ENCODE peak calls at places on chromosome 12, in eight cellular contexts. Z, G, B, A, Q, H, X and U are unnamed samples. For H3K4me1, the result is how much of the 10 kb centered on the place peaks cover.

GRCh38 chr12:70927356-70927755 is 6.8 kb upstream of the PTPRR start:
- DNase-seq in Z (no peak), G (no peak), B (no peak), A (no peak), Q (no peak), H (no peak), X (no peak), U (no peak)

GRCh38 chr12:46660719-46661118 is 165.1 kb downstream of the SLC38A4 start:
- DNase-seq in Z (no peak), G (no peak), B (no peak), A (no peak), Q (no peak), H (no peak), X (no peak), U (no peak)

GRCh38 chr12:99131761-99132199 is 486.7 kb downstream of the APAF1 start:
- DNase-seq in Z (no peak), G (peak), B (peak), A (no peak), Q (no peak), H (no peak), X (peak), U (peak)

GRCh38 chr12:28130625-28131598 is 59.3 kb upstream of the CCDC91 start:
- DNase-seq in Z (no peak), G (peak), B (peak), A (no peak), Q (no peak), H (no peak), X (no peak), U (peak)

GRCh38 chr12:95608252-95609033 is 57.2 kb upstream of the USP44 start:
- DNase-seq in Z (no peak), G (peak), B (peak), A (no peak), Q (no peak), H (peak), X (peak), U (peak)

GRCh38 chr12:94282675-94283074 is 134.3 kb downstream of the PLXNC1 start:
- DNase-seq in Z (no peak), G (no peak), B (no peak), A (peak), Q (no peak), H (no peak), X (no peak), U (no peak)

GRCh38 chr12:39990122-39991101 is 115.5 kb downstream of the SLC2A13 start:
- DNase-seq in Z (peak), G (peak), B (peak), A (peak), Q (peak), H (peak), X (peak), U (peak)

GRCh38 chr12:84994436-84994835 is 41.6 kb downstream of the TSPAN19 start:
- DNase-seq in Z (no peak), G (no peak), B (no peak), A (no peak), Q (no peak), H (no peak), X (no peak), U (no peak)

GRCh38 chr12:53770281-53770680 is 18.5 kb upstream of the CISTR start:
- DNase-seq in Z (peak), G (no peak), B (no peak), A (no peak), Q (no peak), H (no peak), X (no peak), U (no peak)

GRCh38 chr12:50296554-50296953 is 13.2 kb upstream of the LIMA1 start:
- DNase-seq in Z (no peak), G (no peak), B (no peak), A (no peak), Q (no peak), H (no peak), X (no peak), U (no peak)

GRCh38 chr12:49094104-49094948 is at the start of gene DHH:
- DNase-seq in Z (no peak), G (peak), B (peak), A (no peak), Q (no peak), H (no peak), X (peak), U (no peak)

GRCh38 chr12:115468087-115468510 is 784.1 kb upstream of the TBX3 start:
- DNase-seq in Z (no peak), G (no peak), B (peak), A (peak), Q (no peak), H (no peak), X (no peak), U (no peak)

GRCh38 chr12:88391556-88391955 is 188.7 kb downstream of the KITLG start:
- DNase-seq in Z (peak), G (no peak), B (peak), A (no peak), Q (no peak), H (no peak), X (no peak), U (no peak)

GRCh38 chr12:116015525-116015924 is 262.0 kb downstream of the MED13L start:
- DNase-seq in Z (no peak), G (no peak), B (peak), A (no peak), Q (peak), H (no peak), X (no peak), U (peak)

GRCh38 chr12:69934011-69934410 is 109.0 kb downstream of the MYRFL start:
- DNase-seq in Z (no peak), G (no peak), B (no peak), A (no peak), Q (no peak), H (no peak), X (no peak), U (no peak)

GRCh38 chr12:58877243-58877743 is 43.0 kb downstream of the LRIG3 start:
- DNase-seq in Z (no peak), G (no peak), B (peak), A (no peak), Q (no peak), H (peak), X (no peak), U (peak)

GRCh38 chr12:41121374-41121773 is 66.7 kb upstream of the PDZRN4 start:
- DNase-seq in Z (no peak), G (no peak), B (no peak), A (no peak), Q (no peak), H (no peak), X (no peak), U (no peak)

GRCh38 chr12:63124778-63125177 is 26.2 kb downstream of the AVPR1A start:
- DNase-seq in Z (no peak), G (no peak), B (no peak), A (no peak), Q (no peak), H (no peak), X (no peak), U (no peak)

GRCh38 chr12:20438307-20438779 is 70.0 kb downstream of the PDE3A start:
- DNase-seq in Z (no peak), G (no peak), B (no peak), A (no peak), Q (no peak), H (no peak), X (no peak), U (no peak)
- H3K27ac ChIP-seq in Z (no peak), G (peak), B (peak), A (no peak), Q (no peak), H (peak), X (peak), U (no peak)

GRCh38 chr12:92468358-92469020 is 234.3 kb upstream of the PLEKHG7 start:
- DNase-seq in Z (no peak), G (no peak), B (no peak), A (no peak), Q (peak), H (no peak), X (no peak), U (no peak)

GRCh38 chr12:92467886-92468285 is 234.9 kb upstream of the PLEKHG7 start:
- DNase-seq in Z (no peak), G (no peak), B (peak), A (no peak), Q (peak), H (no peak), X (no peak), U (no peak)

GRCh38 chr12:92465786-92466185 is 237.0 kb upstream of the PLEKHG7 start:
- DNase-seq in Z (no peak), G (no peak), B (no peak), A (no peak), Q (peak), H (no peak), X (no peak), U (no peak)

GRCh38 chr12:92464911-92465310 is 237.9 kb upstream of the PLEKHG7 start:
- DNase-seq in Z (no peak), G (no peak), B (no peak), A (no peak), Q (peak), H (no peak), X (no peak), U (no peak)

DNA sequence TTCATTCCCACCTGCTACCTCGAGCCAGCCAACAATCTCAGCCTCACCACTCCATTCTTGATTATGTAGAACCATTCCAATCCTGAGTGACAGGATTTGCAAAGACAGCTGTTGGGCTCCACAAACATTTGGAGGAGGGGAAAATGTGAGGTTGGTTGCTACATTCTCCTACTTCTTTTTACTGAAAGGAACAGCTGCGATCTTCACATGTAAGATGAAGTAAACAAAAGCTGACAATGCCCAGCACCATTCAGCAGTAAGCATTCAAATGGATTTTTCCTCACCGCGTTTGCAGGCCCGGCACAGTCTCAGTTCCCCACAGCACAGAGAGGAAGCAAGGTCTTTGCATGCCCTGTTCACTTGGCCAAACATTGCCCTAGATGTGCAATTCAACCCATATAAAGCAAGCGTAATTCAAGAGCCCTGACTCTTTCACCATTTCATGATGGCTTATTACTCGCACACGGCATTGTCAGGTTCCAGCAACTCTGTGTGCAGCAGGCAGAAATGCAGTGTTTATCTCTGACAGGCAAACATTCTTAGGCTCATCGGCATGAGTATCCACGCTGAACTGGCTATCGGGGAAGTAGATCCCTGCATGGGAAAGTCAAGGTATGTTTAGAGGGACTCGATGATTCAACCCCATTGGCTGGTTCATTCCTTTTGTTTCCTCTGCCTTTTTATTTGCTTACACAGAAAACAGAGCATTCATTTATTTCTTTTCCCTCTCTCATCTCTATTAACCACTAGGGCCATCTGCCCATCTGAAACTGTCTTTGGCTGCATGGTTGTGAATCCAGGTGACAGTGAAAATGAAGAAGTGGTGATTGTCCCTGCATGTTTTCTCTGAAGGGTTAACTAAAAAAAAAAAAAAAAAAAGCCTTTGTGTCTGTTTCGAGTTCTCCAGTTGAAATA is 236.1 kb upstream of the PLEKHG7 start:
- DNase-seq in Z (no peak), G (no peak), B (no peak), A (peak), Q (peak), H (no peak), X (no peak), U (peak)
- TF ChIP-seq CTCF in Z (no peak), G (no peak), B (no peak), A (no peak), Q (no peak), H (no peak), X (no peak), U (no peak)

GRCh38 chr12:114096461-114096860 is 130.3 kb upstream of the RBM19 start:
- DNase-seq in Z (no peak), G (no peak), B (no peak), A (no peak), Q (no peak), H (no peak), X (no peak), U (no peak)

DNA sequence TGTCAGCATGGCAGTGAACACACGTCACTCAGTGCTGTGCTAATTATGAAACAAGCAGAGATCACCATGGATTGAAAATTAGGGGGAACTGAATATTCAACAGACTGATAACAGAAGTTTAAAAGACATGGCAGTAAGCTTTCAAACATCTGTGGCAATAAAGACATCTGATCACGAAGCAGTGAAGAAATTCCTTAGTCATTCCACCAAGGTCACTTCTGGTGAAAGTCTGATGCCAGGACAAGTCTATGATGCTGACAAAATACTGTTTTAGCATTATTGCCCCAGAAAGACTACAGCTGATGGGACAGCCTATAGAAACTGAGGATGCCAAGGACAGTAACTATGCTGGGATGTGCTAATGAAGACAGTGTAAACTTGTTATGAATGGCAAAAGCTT is 126.9 kb upstream of the RBM19 start:
- DNase-seq in Z (no peak), G (no peak), B (no peak), A (no peak), Q (no peak), H (no peak), X (no peak), U (no peak)
- H3K4me1 ChIP-seq in Z (under half), G (under half), B (under half), A (under half), Q (under half), H (under half), X (under half), U (under half)

GRCh38 chr12:104340917-104341611 is 37.5 kb downstream of the EID3 start:
- DNase-seq in Z (no peak), G (no peak), B (no peak), A (no peak), Q (no peak), H (no peak), X (no peak), U (no peak)
- H3K27ac ChIP-seq in Z (no peak), G (no peak), B (no peak), A (no peak), Q (no peak), H (peak), X (peak), U (no peak)

GRCh38 chr12:15013634-15014169 is 40.9 kb downstream of the PDE6H start:
- DNase-seq in Z (no peak), G (no peak), B (no peak), A (no peak), Q (no peak), H (no peak), X (no peak), U (no peak)

GRCh38 chr12:15014708-15015107 is 41.9 kb downstream of the PDE6H start:
- DNase-seq in Z (no peak), G (no peak), B (no peak), A (no peak), Q (no peak), H (no peak), X (no peak), U (no peak)

GRCh38 chr12:15015121-15015520 is 42.3 kb downstream of the PDE6H start:
- DNase-seq in Z (no peak), G (no peak), B (no peak), A (no peak), Q (no peak), H (no peak), X (no peak), U (no peak)

GRCh38 chr12:15011162-15011561 is 38.3 kb downstream of the PDE6H start:
- DNase-seq in Z (no peak), G (no peak), B (no peak), A (no peak), Q (peak), H (no peak), X (no peak), U (no peak)
- TF ChIP-seq CTCF in Z (peak), G (no peak), B (peak), A (no peak), Q (peak), H (no peak), X (no peak), U (no peak)

GRCh38 chr12:213527-213932 is 427 bp downstream of the SLC6A12 start:
- DNase-seq in Z (no peak), G (peak), B (no peak), A (no peak), Q (no peak), H (no peak), X (no peak), U (no peak)
- H3K4me1 ChIP-seq in Z (under half), G (under half), B (under half), A (under half), Q (under half), H (under half), X (under half), U (under half)

GRCh38 chr12:2794736-2795289 is at the start of gene FKBP4:
- DNase-seq in Z (peak), G (peak), B (peak), A (peak), Q (peak), H (peak), X (peak), U (peak)

GRCh38 chr12:2795291-2796186 is 769 bp downstream of the FKBP4 start:
- DNase-seq in Z (no peak), G (peak), B (peak), A (peak), Q (peak), H (peak), X (peak), U (peak)

GRCh38 chr12:2797721-2798418 is 3.1 kb downstream of the FKBP4 start:
- DNase-seq in Z (no peak), G (no peak), B (no peak), A (no peak), Q (no peak), H (no peak), X (peak), U (peak)

GRCh38 chr12:2794261-2794735 is 472 bp upstream of the FKBP4 start:
- DNase-seq in Z (no peak), G (peak), B (peak), A (peak), Q (peak), H (no peak), X (no peak), U (no peak)

GRCh38 chr12:2796187-2796663 is 1.5 kb downstream of the FKBP4 start:
- DNase-seq in Z (no peak), G (no peak), B (peak), A (no peak), Q (no peak), H (no peak), X (no peak), U (no peak)
- H3K27ac ChIP-seq in Z (peak), G (peak), B (peak), A (peak), Q (no peak), H (peak), X (peak), U (peak)

DNA sequence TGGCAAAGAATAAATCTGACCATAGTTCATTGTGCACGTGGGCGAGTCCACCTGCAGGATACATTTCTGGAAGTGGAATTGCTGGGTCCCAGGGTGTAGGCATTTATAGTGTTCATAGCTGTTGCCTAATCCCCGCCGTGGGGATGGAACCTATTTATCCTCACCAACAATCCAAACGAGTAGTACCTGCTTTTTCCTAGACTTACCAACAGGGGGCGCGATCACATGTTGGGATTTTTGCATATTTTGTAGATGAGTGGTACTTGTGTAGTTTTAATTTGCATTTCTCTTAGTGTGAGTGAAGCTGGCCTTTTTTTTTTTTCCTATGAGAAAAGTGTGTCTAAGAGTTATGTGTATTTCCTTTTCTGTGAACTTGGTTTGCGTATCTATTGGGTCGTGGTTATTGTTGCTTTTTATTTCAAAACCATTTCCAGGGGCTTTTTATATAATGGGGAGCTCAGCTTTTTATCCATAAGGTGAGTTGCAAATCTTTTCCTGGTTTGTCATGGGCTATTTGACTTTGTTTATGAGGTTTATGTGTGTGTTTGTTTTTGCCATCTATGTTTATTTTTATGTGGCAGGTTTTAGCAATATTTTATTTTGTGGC is 67.2 kb downstream of the CCDC92 start:
- DNase-seq in Z (peak), G (no peak), B (peak), A (peak), Q (peak), H (no peak), X (no peak), U (peak)
- TF ChIP-seq CTCF in Z (peak), G (peak), B (peak), A (peak), Q (peak), H (peak), X (peak), U (peak)

DNA sequence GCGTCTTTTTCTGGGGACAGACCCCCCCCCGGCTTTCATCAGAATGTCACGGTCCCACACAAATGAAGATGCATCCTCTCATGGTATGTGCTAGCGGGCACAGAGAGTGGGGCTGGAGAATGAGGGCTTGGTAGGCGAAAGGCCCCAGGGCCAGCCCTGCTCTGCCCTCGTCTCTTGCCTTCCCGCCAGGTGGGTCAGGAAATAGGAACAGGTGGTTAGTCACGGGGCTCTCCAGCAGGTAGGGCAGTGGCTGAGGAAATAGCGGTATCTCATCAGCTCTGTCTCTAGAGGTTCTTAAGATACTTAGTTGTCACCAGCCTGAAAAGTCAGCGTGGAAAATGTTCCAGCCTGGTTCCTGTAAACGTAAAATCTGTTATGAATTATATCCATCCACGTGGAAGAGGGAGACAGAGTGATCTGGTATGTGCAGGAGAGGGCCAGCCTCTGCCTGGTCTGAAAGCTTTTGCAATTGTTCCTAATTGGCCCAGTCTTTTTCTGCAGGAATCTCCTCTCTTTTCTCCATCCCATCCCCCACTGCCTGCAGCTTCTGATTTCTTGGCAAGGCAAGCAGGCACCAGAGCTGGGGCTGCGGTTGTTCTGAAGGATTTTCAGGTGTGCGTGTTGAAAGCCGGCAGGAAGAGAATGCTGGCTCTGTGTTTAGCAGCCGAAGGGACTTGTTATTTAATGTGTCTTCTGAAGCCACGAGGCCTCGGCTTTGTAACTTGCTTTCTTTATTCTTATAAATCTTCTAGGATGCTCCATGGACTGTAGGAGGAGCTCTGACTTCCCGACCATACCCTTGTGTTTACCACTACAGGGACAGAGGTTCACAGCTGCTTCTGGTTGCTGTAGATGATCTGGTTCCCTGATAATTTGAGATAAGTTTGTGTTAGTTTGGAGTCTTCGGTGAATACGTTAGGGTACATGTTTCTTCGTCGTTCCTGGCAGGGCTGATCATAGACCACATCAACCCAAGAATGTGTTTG is 131.1 kb downstream of the CACNA1C start:
- DNase-seq in Z (no peak), G (no peak), B (peak), A (no peak), Q (peak), H (no peak), X (no peak), U (no peak)
- H3K4me1 ChIP-seq in Z (under half), G (under half), B (under half), A (under half), Q (under half), H (under half), X (under half), U (under half)